ENCODE peak calls at places on chromosomes 1 and 21, in seven cellular contexts. P is HCT116, T is H1, E is K562, L is SK-N-SH, O is HepG2, S is GM12878. V is an unnamed sample.

GRCh38 chr1:55703726-55704363 is 488.7 kb upstream of the USP24 start:
- DNase-seq in P (no peak), E (no peak), S (no peak), O (no peak), T (no peak), L (no peak), V (no peak)

GRCh38 chr1:232110281-232111090 is 483.9 kb downstream of the DISC1 start:
- DNase-seq in E (no peak), L (no peak), S (no peak), T (peak), P (no peak), O (no peak), V (no peak)

GRCh38 chr1:153866045-153866850 is 56.5 kb downstream of the GATAD2B start:
- DNase-seq in E (no peak), P (no peak), T (no peak), L (peak), S (no peak), O (no peak), V (no peak)

GRCh38 chr21:15134711-15135110 is 69.9 kb upstream of the NRIP1 start:
- DNase-seq in S (no peak), L (no peak), T (no peak), O (no peak), E (no peak), P (no peak), V (no peak)

GRCh38 chr1:85059563-85059962 is 11.3 kb upstream of the MCOLN3 start:
- DNase-seq in S (no peak), L (no peak), E (no peak), T (no peak), P (no peak), O (no peak), V (no peak)

GRCh38 chr1:184191181-184191601 is 139.7 kb downstream of the TSEN15 start:
- DNase-seq in L (no peak), T (no peak), P (no peak), S (no peak), O (no peak), E (no peak), V (no peak)

GRCh38 chr1:5200006-5200405 is 545.6 kb downstream of the AJAP1 start:
- DNase-seq in P (no peak), L (no peak), S (no peak), T (no peak), O (no peak), E (no peak), V (no peak)

GRCh38 chr1:204891860-204892259 is 21.2 kb downstream of the NFASC start:
- DNase-seq in O (no peak), E (no peak), T (no peak), P (no peak), S (no peak), L (no peak), V (no peak)

GRCh38 chr21:41507521-41508414 is at the start of gene TMPRSS2:
- DNase-seq in T (peak), P (no peak), S (no peak), E (no peak), L (no peak), O (no peak), V (peak)

GRCh38 chr21:45788635-45789506 is 145.3 kb downstream of the PCBP3 start:
- DNase-seq in S (no peak), O (no peak), P (no peak), L (no peak), T (no peak), E (no peak), V (no peak)

GRCh38 chr1:200780545-200781444 is 42.1 kb downstream of the CAMSAP2 start:
- DNase-seq in P (no peak), O (no peak), L (no peak), T (no peak), S (peak), E (no peak), V (no peak)

GRCh38 chr21:14589855-14590563 is 43.9 kb upstream of the SAMSN1 start:
- DNase-seq in S (no peak), O (no peak), E (no peak), L (no peak), T (no peak), P (no peak), V (no peak)

GRCh38 chr1:230502996-230503395 is 76.9 kb upstream of the PGBD5 start:
- DNase-seq in P (no peak), S (no peak), T (no peak), E (no peak), L (no peak), O (no peak), V (no peak)

DNA sequence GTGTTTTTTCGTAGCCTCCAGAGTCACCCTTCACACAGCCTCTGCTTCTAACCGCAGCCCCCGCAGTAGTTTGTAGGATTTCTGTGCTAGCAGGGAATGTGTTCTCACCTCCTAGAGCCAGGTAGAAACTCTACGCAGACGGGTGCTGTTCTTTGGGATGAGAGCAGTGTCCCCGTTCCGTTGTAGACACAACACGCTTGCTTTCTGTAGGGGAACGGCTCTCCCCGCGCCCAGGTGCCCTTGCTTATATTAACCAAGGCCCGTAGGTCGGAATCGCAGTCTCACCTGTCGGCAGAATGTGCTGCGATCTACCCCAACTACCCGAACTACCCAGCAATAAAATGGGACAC is 111.8 kb upstream of the NBPF11 start:
- DNase-seq in L (no peak), P (no peak), E (no peak), O (no peak), S (no peak), T (peak), V (peak)
- TF ChIP-seq JUND in L (no peak), P (no peak), E (no peak), O (no peak), S (no peak), T (no peak), V (no peak)

GRCh38 chr1:48222501-48223242 is at the start of gene SLC5A9:
- DNase-seq in P (no peak), S (no peak), E (no peak), T (no peak), O (peak), L (no peak), V (no peak)
- TF ChIP-seq JUND in P (no peak), S (no peak), E (no peak), T (no peak), O (peak), L (no peak), V (no peak)

GRCh38 chr1:2935766-2936390 is 85.4 kb upstream of the ACTRT2 start:
- DNase-seq in T (no peak), E (no peak), L (no peak), S (no peak), P (no peak), O (no peak), V (no peak)
- TF ChIP-seq JUND in T (no peak), E (no peak), L (no peak), S (no peak), P (no peak), O (no peak), V (no peak)

GRCh38 chr1:116177861-116178260 is 66.7 kb downstream of the MAB21L3 start:
- DNase-seq in S (no peak), L (no peak), E (no peak), T (no peak), O (no peak), P (no peak), V (no peak)
- TF ChIP-seq JUND in S (no peak), L (no peak), E (no peak), T (no peak), O (no peak), P (no peak), V (no peak)

GRCh38 chr21:33014331-33014730 is 11.4 kb upstream of the OLIG2 start:
- DNase-seq in S (no peak), E (no peak), L (no peak), O (no peak), T (peak), P (peak), V (no peak)

GRCh38 chr21:33013618-33014017 is 12.1 kb upstream of the OLIG2 start:
- DNase-seq in L (no peak), E (no peak), T (peak), O (no peak), S (no peak), P (no peak), V (peak)

GRCh38 chr21:33007747-33008146 is 18.0 kb upstream of the OLIG2 start:
- DNase-seq in E (no peak), S (no peak), L (no peak), P (no peak), T (no peak), O (no peak), V (no peak)

GRCh38 chr21:33015091-33015490 is 10.6 kb upstream of the OLIG2 start:
- DNase-seq in L (no peak), O (no peak), S (no peak), P (no peak), E (no peak), T (peak), V (no peak)

GRCh38 chr21:33011462-33011861 is 14.3 kb upstream of the OLIG2 start:
- DNase-seq in S (no peak), T (peak), P (peak), L (no peak), O (peak), E (no peak), V (no peak)
- TF ChIP-seq JUND in S (no peak), T (no peak), P (peak), L (peak), O (no peak), E (no peak), V (no peak)

DNA sequence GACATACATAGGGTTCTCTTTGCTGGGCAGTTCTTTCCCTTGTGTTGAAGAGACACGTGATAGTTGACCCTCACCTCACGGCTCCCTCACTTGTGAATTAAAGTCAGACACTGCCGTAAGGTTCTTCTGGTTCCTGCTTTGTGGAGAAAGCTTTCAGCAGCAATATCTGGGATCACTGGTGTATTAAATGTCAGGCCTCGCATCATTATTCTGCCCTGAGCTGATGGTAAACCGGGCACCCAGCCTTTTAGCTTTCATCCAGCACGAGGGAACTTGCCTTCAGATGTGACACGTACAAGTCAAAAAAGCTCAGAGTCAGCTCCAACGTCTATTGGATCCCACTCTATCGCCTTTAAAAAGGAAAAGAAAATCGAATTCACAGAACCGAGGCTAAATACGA is 52.9 kb upstream of the HNRNPU start:
- DNase-seq in E (no peak), T (no peak), O (no peak), L (no peak), P (no peak), S (no peak), V (no peak)
- TF ChIP-seq JUND in E (no peak), T (no peak), O (no peak), L (no peak), P (no peak), S (no peak), V (no peak)

DNA sequence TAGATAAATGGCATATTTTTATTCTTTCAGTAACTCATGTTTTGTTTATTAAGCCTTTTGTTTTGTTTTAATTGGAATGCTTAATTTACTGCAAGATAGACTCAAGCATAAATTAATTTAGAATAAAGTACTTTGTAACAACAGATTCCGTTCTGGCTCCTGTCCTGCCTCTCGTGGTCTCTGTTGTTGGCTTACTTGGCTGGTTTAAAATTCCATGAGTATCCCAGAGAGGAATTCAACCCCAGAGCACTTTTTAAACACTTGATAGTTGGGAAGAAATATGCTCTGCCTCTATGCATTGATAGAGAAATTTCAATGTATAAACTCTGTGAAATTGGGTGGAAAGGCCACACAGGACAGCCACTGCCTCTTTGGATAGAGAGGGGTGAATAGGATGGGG is 89.7 kb downstream of the ATP5PO start:
- DNase-seq in P (no peak), T (no peak), L (no peak), O (no peak), E (no peak), S (no peak), V (no peak)
- TF ChIP-seq JUND in P (no peak), T (no peak), L (no peak), O (no peak), E (no peak), S (no peak), V (no peak)